ENCODE peak calls at places on chromosomes 1 and 21, in seven cellular contexts. One of them, this sample, is unnamed.

GRCh38 chr1:209616366-209617046 is 33.0 kb downstream of the CAMK1G start:
- DNase-seq in GM12892: no peak
- DNase-seq in GM12878: no peak
- DNase-seq in H1: no peak
- DNase-seq in HepG2: no peak
- DNase-seq in SK-N-SH: no peak
- DNase-seq in K562: no peak
- DNase-seq in this sample: no peak

GRCh38 chr1:84583648-84584047 is 9.4 kb upstream of the CTBS start:
- DNase-seq in SK-N-SH: no peak
- DNase-seq in H1: no peak
- DNase-seq in GM12892: no peak
- DNase-seq in K562: peak; percentile 17
- DNase-seq in HepG2: no peak
- DNase-seq in GM12878: no peak
- DNase-seq in this sample: no peak

GRCh38 chr21:34790834-34791233 is 122.0 kb downstream of the CLIC6 start:
- DNase-seq in HepG2: no peak
- DNase-seq in GM12892: no peak
- DNase-seq in GM12878: no peak
- DNase-seq in H1: no peak
- DNase-seq in SK-N-SH: peak; percentile 34
- DNase-seq in K562: no peak
- DNase-seq in this sample: no peak

GRCh38 chr1:94265931-94266330 is 28.5 kb upstream of the ARHGAP29 start:
- DNase-seq in HepG2: no peak
- DNase-seq in GM12892: no peak
- DNase-seq in K562: no peak
- DNase-seq in GM12878: no peak
- DNase-seq in SK-N-SH: no peak
- DNase-seq in H1: no peak
- DNase-seq in this sample: no peak

GRCh38 chr1:199202331-199202730 is 563.5 kb downstream of the PTPRC start:
- DNase-seq in SK-N-SH: no peak
- DNase-seq in GM12878: no peak
- DNase-seq in K562: no peak
- DNase-seq in H1: no peak
- DNase-seq in GM12892: no peak
- DNase-seq in HepG2: no peak
- DNase-seq in this sample: no peak

GRCh38 chr1:116322752-116323405 is 50.2 kb upstream of the ATP1A1 start:
- DNase-seq in K562: no peak
- DNase-seq in SK-N-SH: no peak
- DNase-seq in GM12892: no peak
- DNase-seq in GM12878: no peak
- DNase-seq in H1: no peak
- DNase-seq in HepG2: no peak
- DNase-seq in this sample: no peak

GRCh38 chr1:209800984-209801834 is 4.7 kb downstream of the IRF6 start:
- DNase-seq in H1: no peak
- DNase-seq in GM12878: no peak
- DNase-seq in GM12892: no peak
- DNase-seq in K562: no peak
- DNase-seq in HepG2: no peak
- DNase-seq in SK-N-SH: peak; percentile 64
- DNase-seq in this sample: no peak

GRCh38 chr1:48673725-48674124 is 103.0 kb downstream of the BEND5 start:
- DNase-seq in K562: peak; percentile 16
- DNase-seq in GM12892: no peak
- DNase-seq in HepG2: peak; percentile 4
- DNase-seq in GM12878: no peak
- DNase-seq in SK-N-SH: no peak
- DNase-seq in H1: peak; percentile 63
- DNase-seq in this sample: no peak

GRCh38 chr1:905071-905749 is 18.5 kb upstream of the SAMD11 start:
- DNase-seq in HepG2: no peak
- DNase-seq in GM12878: no peak
- DNase-seq in GM12892: peak; percentile 42
- DNase-seq in H1: peak; percentile 65
- DNase-seq in K562: peak; percentile 18
- DNase-seq in SK-N-SH: peak; percentile 78
- DNase-seq in this sample: peak; percentile 53

DNA sequence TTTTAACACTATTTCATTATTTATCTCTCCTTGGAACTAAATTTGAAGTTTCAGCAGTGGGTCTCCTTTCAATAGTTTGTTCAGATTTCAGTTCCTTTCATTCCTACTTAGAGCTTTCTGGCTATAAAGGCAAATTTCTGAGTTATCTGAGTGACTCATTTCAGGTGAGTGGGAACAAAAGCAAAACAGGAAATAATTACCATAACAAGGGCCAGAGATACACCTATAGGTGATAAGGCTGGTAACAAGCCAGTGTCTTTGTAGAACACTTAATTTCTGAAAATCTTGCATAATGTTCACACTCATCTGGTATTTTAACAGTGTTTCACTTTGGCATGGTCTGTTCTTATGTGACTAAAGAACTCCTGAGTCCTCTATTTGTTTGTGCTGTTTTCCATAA is 64.5 kb upstream of the PRRC2C start:
- DNase-seq in K562: no peak
- DNase-seq in H1: no peak
- DNase-seq in HepG2: no peak
- DNase-seq in SK-N-SH: no peak
- DNase-seq in GM12892: no peak
- DNase-seq in GM12878: no peak
- DNase-seq in this sample: no peak
- TF ChIP-seq TAF1 in K562: no peak
- TF ChIP-seq TAF1 in H1: no peak
- TF ChIP-seq TAF1 in HepG2: no peak
- TF ChIP-seq TAF1 in SK-N-SH: no peak
- TF ChIP-seq TAF1 in GM12892: no peak
- TF ChIP-seq TAF1 in GM12878: no peak
- TF ChIP-seq TAF1 in this sample: no peak

DNA sequence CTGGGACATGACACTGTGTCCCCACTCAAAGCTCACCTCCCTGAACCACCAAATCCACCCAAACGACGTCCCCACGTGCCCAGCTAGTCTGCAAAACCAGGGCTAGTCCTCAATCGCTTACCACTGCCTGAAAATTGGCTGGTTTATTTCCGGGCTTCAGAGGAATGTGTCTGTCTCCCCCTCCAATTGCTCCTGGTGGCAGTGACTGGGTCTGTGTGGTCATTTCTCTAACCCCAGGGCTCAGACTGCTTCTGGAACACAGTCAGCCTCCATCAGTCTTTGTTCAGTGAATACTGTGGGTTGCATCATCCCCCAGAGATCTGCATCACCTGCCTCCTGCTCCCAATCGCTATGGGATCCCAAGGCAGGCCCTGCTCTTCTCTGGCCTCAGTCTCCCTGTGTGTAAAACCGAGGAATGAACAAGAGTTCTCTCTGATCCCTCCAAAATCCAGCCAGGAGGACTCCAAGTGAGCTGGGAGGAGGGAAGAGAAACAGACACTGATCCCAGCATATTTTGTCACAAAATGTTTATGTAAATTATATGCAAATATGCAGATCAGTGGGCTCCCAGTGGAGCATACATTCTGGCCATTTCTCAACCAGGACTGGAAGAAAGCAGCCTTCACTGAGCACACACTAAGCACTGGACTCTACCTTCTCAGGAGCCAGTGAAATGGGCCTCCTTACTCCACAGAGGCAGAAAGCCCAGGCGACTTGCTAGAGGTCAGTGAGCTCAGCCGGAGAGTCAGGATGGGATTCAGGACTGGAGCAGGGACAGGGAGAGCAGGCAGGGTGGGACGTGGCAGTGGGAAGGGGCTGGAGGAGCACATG is 20.9 kb downstream of the SDC3 start:
- DNase-seq in H1: no peak
- DNase-seq in K562: no peak
- DNase-seq in SK-N-SH: no peak
- DNase-seq in HepG2: no peak
- DNase-seq in GM12892: no peak
- DNase-seq in GM12878: no peak
- DNase-seq in this sample: no peak
- TF ChIP-seq POLR2AphosphoS5 in H1: no peak
- TF ChIP-seq POLR2AphosphoS5 in K562: no peak
- TF ChIP-seq POLR2AphosphoS5 in SK-N-SH: no peak
- TF ChIP-seq POLR2AphosphoS5 in HepG2: no peak
- TF ChIP-seq POLR2AphosphoS5 in GM12892: no peak
- TF ChIP-seq POLR2AphosphoS5 in GM12878: no peak
- TF ChIP-seq POLR2AphosphoS5 in this sample: no peak

DNA sequence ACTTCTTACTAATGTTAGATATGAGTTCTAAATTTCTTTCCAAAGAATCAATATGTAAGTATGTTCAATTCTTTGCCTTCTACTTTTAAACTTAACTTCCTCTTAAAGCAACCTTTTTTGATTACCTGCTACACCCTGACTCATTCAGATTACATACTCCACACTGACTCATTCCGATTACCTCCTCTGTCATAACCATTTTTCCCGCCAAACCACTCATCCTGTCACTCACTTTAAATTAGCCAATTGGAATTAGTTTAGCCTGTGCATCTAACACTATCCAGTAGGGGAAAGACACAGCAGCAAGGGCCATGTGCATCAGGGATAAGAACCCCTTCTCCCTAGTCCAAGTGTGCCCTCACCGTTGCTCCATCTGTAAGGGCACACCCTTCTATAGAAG is 815.5 kb downstream of the BRINP3 start:
- DNase-seq in GM12892: no peak
- DNase-seq in GM12878: no peak
- DNase-seq in H1: no peak
- DNase-seq in HepG2: peak; percentile 21
- DNase-seq in K562: no peak
- DNase-seq in SK-N-SH: no peak
- DNase-seq in this sample: no peak
- TF ChIP-seq TAF1 in GM12892: no peak
- TF ChIP-seq TAF1 in GM12878: no peak
- TF ChIP-seq TAF1 in H1: no peak
- TF ChIP-seq TAF1 in HepG2: no peak
- TF ChIP-seq TAF1 in K562: no peak
- TF ChIP-seq TAF1 in SK-N-SH: no peak
- TF ChIP-seq TAF1 in this sample: no peak

DNA sequence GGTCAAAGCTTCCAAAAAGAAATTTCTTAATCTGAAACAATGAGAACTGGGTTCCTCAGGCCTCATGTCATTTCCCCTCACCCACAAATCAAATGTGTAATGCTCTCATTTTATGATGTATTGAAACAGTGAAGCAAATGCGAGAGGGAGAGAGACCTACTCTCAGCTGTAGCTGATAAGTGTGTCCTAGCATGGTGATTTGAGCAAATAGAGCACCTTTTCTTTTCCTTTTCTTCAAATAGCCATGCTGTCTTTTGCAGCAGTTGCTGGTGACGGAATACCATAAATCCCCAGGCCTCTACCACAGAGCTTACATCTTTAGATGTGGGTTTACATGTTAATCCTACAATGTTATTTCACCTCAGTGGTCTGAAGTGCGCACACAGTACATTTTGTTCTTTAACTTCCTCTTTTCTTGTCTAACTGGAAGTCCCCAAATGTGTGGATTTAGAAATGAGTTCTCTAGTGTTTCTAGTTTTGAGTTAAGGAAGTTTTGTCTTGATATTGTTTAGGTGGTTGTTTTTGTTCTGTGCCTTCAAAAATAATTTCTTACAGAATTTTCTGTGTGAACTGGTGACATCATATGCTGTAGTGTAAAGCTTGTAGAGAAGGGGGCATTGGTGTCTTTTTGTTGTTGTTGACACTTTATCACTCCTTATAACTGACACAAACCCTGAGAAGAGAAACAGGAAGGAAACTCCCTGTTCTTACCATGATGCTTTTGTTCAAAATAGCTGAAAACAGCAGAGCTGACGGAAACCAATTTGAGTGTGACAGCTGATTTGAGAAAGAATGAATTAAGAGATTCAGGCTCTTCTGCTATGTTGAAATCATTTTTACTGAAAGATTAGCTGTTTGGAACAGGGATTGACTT is 12.1 kb downstream of the SMAP2 start:
- DNase-seq in SK-N-SH: no peak
- DNase-seq in HepG2: no peak
- DNase-seq in H1: no peak
- DNase-seq in GM12892: no peak
- DNase-seq in K562: no peak
- DNase-seq in GM12878: peak; percentile 98
- DNase-seq in this sample: no peak
- TF ChIP-seq POLR2AphosphoS5 in SK-N-SH: no peak
- TF ChIP-seq POLR2AphosphoS5 in HepG2: no peak
- TF ChIP-seq POLR2AphosphoS5 in H1: no peak
- TF ChIP-seq POLR2AphosphoS5 in GM12892: peak; percentile 59
- TF ChIP-seq POLR2AphosphoS5 in K562: no peak
- TF ChIP-seq POLR2AphosphoS5 in GM12878: peak; percentile 79
- TF ChIP-seq POLR2AphosphoS5 in this sample: peak; percentile 51

GRCh38 chr1:111733183-111733995 is 5.8 kb downstream of the INKA2 start:
- DNase-seq in K562: no peak
- DNase-seq in HepG2: peak; percentile 92
- DNase-seq in GM12892: no peak
- DNase-seq in SK-N-SH: no peak
- DNase-seq in GM12878: no peak
- DNase-seq in H1: peak; percentile 29
- DNase-seq in this sample: no peak
- TF ChIP-seq TAF1 in K562: no peak
- TF ChIP-seq TAF1 in HepG2: no peak
- TF ChIP-seq TAF1 in GM12892: no peak
- TF ChIP-seq TAF1 in SK-N-SH: no peak
- TF ChIP-seq TAF1 in GM12878: no peak
- TF ChIP-seq TAF1 in H1: no peak
- TF ChIP-seq TAF1 in this sample: no peak

This sample was measured in GM12891.